ENCODE peak calls at places on chromosome 18, in eight cellular contexts. A, Z, R, F, E, O, W and P are unnamed samples.

GRCh38 chr18:59056706-59057492 is 82.8 kb upstream of the SEC11C start:
- DNase-seq in A (peak; percentile 32), Z (peak; percentile 96), R (peak; percentile 85), F (peak; percentile 90), E (peak; percentile 80), O (peak; percentile 84), W (peak; percentile 59), P (peak; percentile 86)

GRCh38 chr18:79961527-79962291 is 2.7 kb upstream of the HSBP1L1 start:
- DNase-seq in A (no peak), Z (peak; percentile 52), R (peak; percentile 27), F (no peak), E (peak; percentile 46), O (no peak), W (no peak), P (no peak)

GRCh38 chr18:27656167-27656778 is 471.2 kb upstream of the CHST9 start:
- DNase-seq in A (no peak), Z (no peak), R (no peak), F (no peak), E (peak; percentile 88), O (peak; percentile 28), W (peak; percentile 29), P (no peak)

GRCh38 chr18:35042389-35043066 is 1.3 kb downstream of the MAPRE2 start:
- DNase-seq in A (no peak), Z (no peak), R (no peak), F (no peak), E (no peak), O (peak; percentile 44), W (no peak), P (no peak)

GRCh38 chr18:47730795-47731194 is 199.7 kb downstream of the SMAD2 start:
- DNase-seq in A (no peak), Z (no peak), R (no peak), F (no peak), E (no peak), O (peak; percentile 10), W (peak; percentile 15), P (no peak)

GRCh38 chr18:42048150-42048549 is 93.1 kb downstream of the PIK3C3 start:
- DNase-seq in A (no peak), Z (no peak), R (no peak), F (no peak), E (peak; percentile 95), O (peak; percentile 94), W (peak; percentile 86), P (peak; percentile 65)

GRCh38 chr18:67266591-67267237 is 249.8 kb downstream of the DSEL start:
- DNase-seq in A (no peak), Z (no peak), R (no peak), F (no peak), E (peak; percentile 41), O (peak; percentile 78), W (peak; percentile 35), P (no peak)

GRCh38 chr18:63175264-63175663 is 144.3 kb downstream of the BCL2 start:
- DNase-seq in A (no peak), Z (no peak), R (no peak), F (no peak), E (peak; percentile 11), O (no peak), W (no peak), P (no peak)